ENCODE peak calls at places on chromosomes 7 and 10, in five cellular contexts. J is AG09309, M is fibroblast of pulmonary artery, S is astrocyte of the spinal cord, O is adrenal gland. W is an unnamed sample.

GRCh38 chr7:135510603-135511183 is 791 bp upstream of the CNOT4 start:
- DNase-seq in J (no peak), M (peak; percentile 46), S (peak; percentile 35), O (peak; percentile 22), W (no peak)

GRCh38 chr7:94620703-94621118 is 35.2 kb downstream of the SGCE start:
- DNase-seq in J (peak; percentile 80), M (peak; percentile 90), S (peak; percentile 93), O (peak; percentile 85), W (peak; percentile 93)

GRCh38 chr7:98872328-98872924 is 2.6 kb upstream of the TMEM130 start:
- DNase-seq in J (no peak), M (no peak), S (no peak), O (no peak), W (no peak)

GRCh38 chr10:5560142-5560843 is 35.5 kb downstream of the CALML3 start:
- DNase-seq in J (no peak), M (no peak), S (no peak), O (no peak), W (no peak)

GRCh38 chr7:129433823-129434171 is 435 bp upstream of the STRIP2 start:
- DNase-seq in J (no peak), M (no peak), S (no peak), O (no peak), W (no peak)

GRCh38 chr7:142463401-142463850 is 205.6 kb upstream of the PRSS58 start:
- DNase-seq in J (no peak), M (no peak), S (no peak), O (no peak), W (no peak)

GRCh38 chr7:29091121-29091601 is 55.2 kb downstream of the CPVL start:
- DNase-seq in J (no peak), M (peak; percentile 37), S (no peak), O (peak; percentile 33), W (no peak)

GRCh38 chr10:98344589-98345038 is 70.4 kb downstream of the PYROXD2 start:
- DNase-seq in J (peak; percentile 90), M (peak; percentile 95), S (peak; percentile 67), O (peak; percentile 70), W (peak; percentile 90)

GRCh38 chr7:1907751-1908365 is 237.8 kb downstream of the ELFN1 start:
- DNase-seq in J (no peak), M (no peak), S (no peak), O (no peak), W (no peak)

GRCh38 chr7:158371856-158372255 is 215.8 kb downstream of the PTPRN2 start:
- DNase-seq in J (no peak), M (no peak), S (no peak), O (no peak), W (no peak)

GRCh38 chr7:158374586-158374985 is 213.0 kb downstream of the PTPRN2 start:
- DNase-seq in J (no peak), M (peak; percentile 5), S (peak; percentile 38), O (no peak), W (no peak)

GRCh38 chr7:158375034-158375433 is 212.6 kb downstream of the PTPRN2 start:
- DNase-seq in J (no peak), M (no peak), S (no peak), O (no peak), W (no peak)

GRCh38 chr7:158372400-158373302 is 215.0 kb downstream of the PTPRN2 start:
- DNase-seq in J (no peak), M (no peak), S (no peak), O (no peak), W (no peak)

DNA sequence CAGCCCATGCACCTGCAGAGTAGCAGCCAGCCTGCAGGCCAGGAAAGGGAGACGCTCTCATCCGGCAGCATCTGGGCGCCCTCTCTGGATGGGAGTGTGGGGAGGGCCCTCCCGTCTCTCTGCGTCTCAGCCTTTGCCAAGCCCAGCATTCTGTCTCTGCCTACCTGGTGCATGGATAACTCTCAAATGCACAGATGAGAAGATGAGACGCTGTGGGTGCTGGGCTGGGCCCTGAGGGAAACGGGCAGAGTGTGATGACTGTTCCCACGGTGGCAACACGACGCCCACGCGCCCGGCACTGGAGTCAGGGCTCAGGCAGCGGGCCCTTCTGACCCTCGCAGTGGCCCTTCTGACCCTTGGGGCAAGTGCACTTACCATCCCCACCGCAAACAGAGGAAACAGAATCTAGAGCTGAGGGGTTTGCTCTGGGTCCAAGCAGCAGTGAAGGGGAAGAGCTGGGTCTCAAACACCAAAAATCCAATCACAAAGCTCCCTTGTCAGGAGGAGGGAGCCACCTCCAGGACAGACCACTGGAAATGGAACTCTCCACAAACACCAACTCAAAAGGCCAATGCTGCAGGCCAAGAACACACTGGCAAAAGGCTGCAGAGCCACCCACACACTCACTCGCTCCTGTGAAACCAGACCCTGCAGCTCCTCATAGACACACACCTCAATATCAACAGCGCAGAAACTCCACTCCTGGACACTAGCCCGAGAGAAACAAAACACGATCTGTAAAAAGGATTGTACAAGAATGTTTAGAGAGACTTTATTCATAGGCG is 213.7 kb downstream of the PTPRN2 start:
- DNase-seq in J (no peak), M (no peak), S (no peak), O (no peak), W (no peak)
- H3K4me3 ChIP-seq in J (no peak overlapping the region), M (no peak overlapping the region), S (no peak overlapping the region), O (no peak overlapping the region), W (no peak overlapping the region)

DNA sequence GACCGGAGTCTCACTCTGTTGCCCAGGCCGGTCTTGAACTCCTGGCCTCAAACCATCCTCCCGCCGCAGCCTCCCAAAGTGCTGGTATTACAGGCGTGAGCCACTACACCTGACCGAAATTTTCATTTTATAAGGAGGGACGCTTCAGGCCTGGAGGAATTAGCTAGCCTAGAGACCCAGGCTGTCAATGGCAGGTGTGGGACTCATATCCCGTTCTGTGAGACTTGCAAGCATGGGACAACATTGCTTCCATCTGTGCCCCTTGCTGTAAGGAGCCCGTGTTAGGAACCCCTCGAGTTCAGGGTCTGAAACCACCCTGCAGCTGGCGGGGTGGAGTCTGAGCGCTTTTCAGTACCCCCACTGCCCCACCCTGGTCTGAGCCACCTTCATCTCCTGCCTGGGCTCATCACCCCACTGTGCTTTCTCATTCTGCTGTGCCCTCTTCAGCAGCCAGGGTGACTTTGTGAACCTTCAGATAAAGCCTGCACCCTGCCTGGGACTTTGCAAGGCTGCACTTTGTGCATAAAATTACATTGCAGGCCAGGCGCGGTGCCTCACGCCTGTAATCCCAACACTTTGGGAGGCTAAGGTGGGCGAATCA is 1.3 kb upstream of the DAGLB start:
- DNase-seq in J (no peak), M (no peak), S (no peak), O (peak; percentile 52), W (no peak)
- H3K4me3 ChIP-seq in J (no peak overlapping the region), M (no peak overlapping the region), S (no peak overlapping the region), O (no peak overlapping the region), W (no peak overlapping the region)

GRCh38 chr10:113754125-113754524 is 2.6 kb downstream of the PLEKHS1 start:
- DNase-seq in J (no peak), M (no peak), S (no peak), O (no peak), W (no peak)

GRCh38 chr10:113754768-113755167 is 3.3 kb downstream of the PLEKHS1 start:
- DNase-seq in J (no peak), M (no peak), S (no peak), O (no peak), W (no peak)

GRCh38 chr10:113752553-113752952 is 1.1 kb downstream of the PLEKHS1 start:
- DNase-seq in J (no peak), M (no peak), S (no peak), O (no peak), W (no peak)

GRCh38 chr10:113753020-113753692 is 1.7 kb downstream of the PLEKHS1 start:
- DNase-seq in J (no peak), M (no peak), S (no peak), O (no peak), W (no peak)

GRCh38 chr10:113751116-113751728 is at the start of gene PLEKHS1:
- DNase-seq in J (peak; percentile 3), M (no peak), S (peak; percentile 11), O (no peak), W (no peak)
- H3K4me3 ChIP-seq in J (no peak within 1 kb of the TSS), M (no peak within 1 kb of the TSS), S (no peak within 1 kb of the TSS), O (no peak within 1 kb of the TSS), W (no peak within 1 kb of the TSS)

DNA sequence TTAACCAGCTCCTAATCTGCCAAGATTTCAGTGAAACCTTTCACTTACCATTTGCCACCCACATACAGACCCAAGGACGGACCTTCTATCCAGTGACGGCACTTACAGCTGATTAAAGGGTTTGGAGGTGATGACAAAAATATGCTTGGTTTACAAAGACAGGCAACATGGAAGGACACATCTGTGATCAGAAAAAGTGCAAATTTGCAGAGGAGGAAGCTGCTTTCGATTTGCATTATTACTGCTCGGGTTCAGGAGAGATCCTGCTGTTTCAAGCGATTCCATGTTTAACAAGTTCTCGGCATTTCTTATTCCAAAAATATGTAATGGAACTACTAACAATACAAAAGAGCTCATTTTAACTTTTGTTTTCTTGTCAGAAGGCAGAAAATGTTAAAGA is 109.0 kb downstream of the JAZF1 start:
- DNase-seq in J (no peak), M (no peak), S (no peak), O (no peak), W (no peak)
- H3K4me3 ChIP-seq in J (peak overlapping the region; percentile 13), M (no peak overlapping the region), S (no peak overlapping the region), O (no peak overlapping the region), W (peak overlapping the region; percentile 2)

DNA sequence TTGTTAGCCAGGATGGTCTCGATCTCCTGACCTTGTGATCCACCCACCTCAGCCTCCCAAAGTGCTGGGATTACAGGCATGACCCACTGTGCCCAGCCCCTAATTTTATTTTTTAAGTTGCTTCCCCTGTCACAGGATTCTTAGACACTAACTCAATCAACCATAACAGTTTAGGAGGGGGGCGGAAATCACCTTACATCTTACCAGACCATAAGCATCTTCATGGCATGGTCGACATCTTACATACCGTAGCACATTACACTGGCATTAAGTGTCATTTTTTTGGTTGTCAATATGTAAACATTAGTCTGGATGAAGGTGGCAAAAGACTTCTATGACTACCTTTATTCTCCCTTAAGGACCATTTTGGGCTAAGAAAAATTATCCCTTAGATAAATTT is 95.6 kb downstream of the TRIM24 start:
- DNase-seq in J (no peak), M (no peak), S (no peak), O (no peak), W (no peak)
- H3K4me3 ChIP-seq in J (no peak overlapping the region), M (no peak overlapping the region), S (no peak overlapping the region), O (no peak overlapping the region), W (no peak overlapping the region)

W was measured in skeletal muscle cell.